ENCODE peak calls at places on chromosomes 1 and 21, in five cellular contexts. Q is mammary epithelial cell, U is lower lobe of right lung, W is mucosa of descending colon, Z is pancreas. P is an unnamed sample.
A peak's percentile ranks its signal among the peaks of the same experiment; 100 is the strongest.

GRCh38 chr1:99365545-99365944 is 101.3 kb downstream of the PLPPR4 start:
- DNase-seq in Z (no peak), U (no peak), W (no peak), Q (no peak), P (no peak)

GRCh38 chr1:162374406-162374805 is 2.2 kb downstream of the SPATA46 start:
- DNase-seq in U (no peak), Z (no peak), W (no peak), Q (no peak), P (no peak)

GRCh38 chr1:206582537-206583460 is 29.5 kb downstream of the EIF2D start:
- DNase-seq in Q (no peak), W (no peak), U (no peak), Z (no peak), P (no peak)

GRCh38 chr1:40477680-40478057 is 579 bp downstream of the ZFP69 start:
- DNase-seq in U (no peak), Q (peak; percentile 23), Z (no peak), W (peak; percentile 38), P (no peak)

GRCh38 chr1:72438270-72438669 is 155.9 kb upstream of the NEGR1 start:
- DNase-seq in Z (no peak), W (no peak), U (no peak), Q (no peak), P (no peak)

GRCh38 chr1:103467100-103467499 is 58.4 kb upstream of the RNPC3 start:
- DNase-seq in Z (no peak), W (no peak), Q (no peak), U (no peak), P (no peak)

GRCh38 chr1:174116042-174116441 is 43.3 kb upstream of the RABGAP1L start:
- DNase-seq in Q (peak; percentile 80), U (no peak), W (no peak), Z (no peak), P (no peak)

GRCh38 chr1:210233216-210233494 is 559 bp downstream of the SERTAD4 start:
- DNase-seq in W (peak; percentile 63), U (no peak), Q (no peak), Z (peak; percentile 6), P (no peak)

GRCh38 chr1:37701051-37701450 is 8.7 kb downstream of the CDCA8 start:
- DNase-seq in W (no peak), Z (no peak), Q (no peak), U (no peak), P (no peak)

GRCh38 chr1:164999135-164999534 is 357.4 kb downstream of the LMX1A start:
- DNase-seq in Q (peak; percentile 6), U (no peak), Z (no peak), W (no peak), P (no peak)

GRCh38 chr1:36511804-36512798 is 29.4 kb upstream of the CSF3R start:
- DNase-seq in Z (no peak), W (no peak), U (no peak), Q (peak; percentile 96), P (no peak)

GRCh38 chr1:116686723-116687368 is 19.3 kb upstream of the IGSF3 start:
- DNase-seq in U (no peak), Q (no peak), W (no peak), Z (no peak), P (no peak)

GRCh38 chr1:230867903-230868735 is at the start of gene C1orf198:
- DNase-seq in W (peak; percentile 89), U (peak; percentile 79), Q (peak; percentile 49), Z (peak; percentile 74), P (peak; percentile 63)

GRCh38 chr1:79517425-79518219 is 511.1 kb upstream of the ADGRL4 start:
- DNase-seq in W (no peak), U (no peak), Z (no peak), Q (no peak), P (no peak)

GRCh38 chr21:36477559-36477958 is 2.4 kb downstream of the CLDN14 start:
- DNase-seq in U (no peak), Q (no peak), W (no peak), Z (no peak), P (no peak)

GRCh38 chr21:16124397-16125130 is 394.8 kb downstream of the USP25 start:
- DNase-seq in U (no peak), Q (peak; percentile 73), Z (no peak), W (no peak), P (no peak)

GRCh38 chr1:234589854-234590620 is 19.9 kb downstream of the IRF2BP2 start:
- DNase-seq in W (no peak), Q (peak; percentile 78), U (no peak), Z (no peak), P (no peak)

GRCh38 chr1:113868387-113869083 is 3.0 kb downstream of the PTPN22 start:
- DNase-seq in Z (no peak), Q (peak; percentile 75), U (no peak), W (no peak), P (no peak)

DNA sequence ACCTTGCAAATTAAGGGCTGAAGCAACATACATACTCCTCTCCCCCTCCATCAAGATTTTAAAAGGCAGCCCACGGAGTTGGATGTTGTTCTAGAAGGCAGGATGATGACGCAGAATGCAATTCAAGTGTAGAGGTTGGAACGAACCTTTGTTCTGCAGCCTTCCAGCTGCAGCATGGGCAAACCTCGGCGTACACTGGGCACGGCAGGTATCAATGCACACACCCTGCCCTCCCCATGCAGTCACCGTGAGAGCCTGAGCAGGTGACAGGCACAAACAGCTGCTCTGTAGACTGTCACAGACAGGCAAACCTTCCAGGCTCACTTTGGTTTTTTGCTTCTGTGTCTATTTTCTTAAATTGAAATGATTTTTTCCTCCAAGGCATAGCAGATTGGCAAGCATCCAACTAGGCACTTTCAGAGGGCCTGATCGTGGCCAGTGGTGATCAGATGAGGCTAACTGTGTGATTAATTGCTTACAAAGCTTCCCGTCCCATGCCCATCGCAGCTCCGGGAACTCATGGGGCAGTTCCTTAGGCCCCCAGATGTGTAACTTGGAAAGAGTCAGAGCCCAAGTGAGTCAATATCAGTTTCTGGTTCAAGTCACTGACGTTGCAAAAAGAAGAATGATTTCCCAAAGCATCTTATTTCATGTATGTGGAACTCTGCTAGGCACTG is 82.3 kb downstream of the ITPKB start:
- DNase-seq in Q (peak; percentile 90), U (no peak), W (peak; percentile 66), Z (peak; percentile 90), P (no peak)
- H3K4me1 ChIP-seq in Q (peaks cover 38% of the 10 kb centered on the region), U (peaks cover 88% of the 10 kb centered on the region), W (peaks cover 39% of the 10 kb centered on the region), Z (peaks cover 38% of the 10 kb centered on the region), P (no peaks in the 10 kb centered on the region)

GRCh38 chr1:46300673-46301405 is 2.6 kb downstream of the LRRC41 start:
- DNase-seq in Q (peak; percentile 26), U (no peak), W (no peak), Z (no peak), P (no peak)

GRCh38 chr1:46303038-46303871 is at the start of the genes LRRC41 and UQCRH:
- DNase-seq in U (peak; percentile 96), W (peak; percentile 96), Q (peak; percentile 93), Z (peak; percentile 93), P (peak; percentile 88)

GRCh38 chr1:46301406-46302090 is 1.9 kb downstream of the LRRC41 start:
- DNase-seq in Q (peak; percentile 48), Z (no peak), U (peak; percentile 67), W (no peak), P (no peak)

GRCh38 chr1:46303872-46304326 is 401 bp downstream of the UQCRH start:
- DNase-seq in Z (no peak), Q (no peak), W (no peak), U (no peak), P (no peak)

DNA sequence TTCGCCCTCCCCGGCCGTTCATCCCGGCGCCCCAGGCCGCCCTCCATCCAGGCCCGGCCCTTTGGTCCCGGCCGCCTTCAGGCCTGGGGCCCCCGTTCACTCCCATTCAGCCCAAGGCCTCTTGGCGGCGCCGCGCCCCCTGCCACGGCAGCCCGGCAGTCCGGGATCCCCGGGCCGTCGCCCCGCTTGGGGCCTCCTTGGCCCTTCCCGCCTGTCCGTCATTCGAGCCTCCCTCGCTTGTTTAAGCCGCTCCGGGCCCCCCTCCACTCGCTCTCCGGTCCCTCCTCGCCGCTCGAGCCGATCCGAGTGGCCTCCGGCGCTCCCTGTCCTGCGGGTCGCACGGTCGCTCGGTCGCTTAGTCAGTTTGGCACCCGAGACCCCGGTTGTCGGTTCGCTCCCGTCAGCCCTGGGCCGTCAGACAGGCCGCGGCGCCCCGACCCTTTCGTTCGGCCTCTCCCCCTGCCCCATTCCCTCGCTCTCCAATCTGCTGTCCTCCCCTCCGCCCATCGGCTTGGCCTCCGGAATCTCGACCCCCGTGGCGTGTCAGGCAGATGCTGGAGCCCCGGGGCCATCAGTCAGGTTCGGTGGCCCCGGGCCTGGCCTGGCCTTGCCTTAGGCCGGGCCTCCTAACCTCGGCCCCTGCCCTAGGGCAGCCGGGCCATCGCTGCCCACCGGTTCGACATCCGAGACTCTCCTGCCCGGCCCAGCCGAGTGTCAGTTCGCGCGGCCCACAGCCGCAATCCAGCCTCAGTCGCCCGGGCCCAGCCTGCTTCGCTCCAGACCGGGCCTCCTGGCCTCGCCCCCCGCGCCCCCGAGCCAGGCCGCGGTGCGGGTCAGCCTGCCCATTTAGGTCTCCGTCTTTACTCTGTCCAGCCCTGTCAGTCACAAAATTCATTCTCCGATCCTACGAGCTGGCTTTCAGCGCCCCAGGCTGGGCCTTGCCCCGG is 1.1 kb downstream of the LRRC41 start:
- DNase-seq in Q (peak; percentile 31), W (peak; percentile 76), U (peak; percentile 75), Z (peak; percentile 51), P (peak; percentile 9)
- H3K4me1 ChIP-seq in Q (peaks cover 20% of the 10 kb centered on the region), W (peaks cover 48% of the 10 kb centered on the region), U (peaks cover 47% of the 10 kb centered on the region), Z (peaks cover 25% of the 10 kb centered on the region), P (peaks cover 19% of the 10 kb centered on the region)

DNA sequence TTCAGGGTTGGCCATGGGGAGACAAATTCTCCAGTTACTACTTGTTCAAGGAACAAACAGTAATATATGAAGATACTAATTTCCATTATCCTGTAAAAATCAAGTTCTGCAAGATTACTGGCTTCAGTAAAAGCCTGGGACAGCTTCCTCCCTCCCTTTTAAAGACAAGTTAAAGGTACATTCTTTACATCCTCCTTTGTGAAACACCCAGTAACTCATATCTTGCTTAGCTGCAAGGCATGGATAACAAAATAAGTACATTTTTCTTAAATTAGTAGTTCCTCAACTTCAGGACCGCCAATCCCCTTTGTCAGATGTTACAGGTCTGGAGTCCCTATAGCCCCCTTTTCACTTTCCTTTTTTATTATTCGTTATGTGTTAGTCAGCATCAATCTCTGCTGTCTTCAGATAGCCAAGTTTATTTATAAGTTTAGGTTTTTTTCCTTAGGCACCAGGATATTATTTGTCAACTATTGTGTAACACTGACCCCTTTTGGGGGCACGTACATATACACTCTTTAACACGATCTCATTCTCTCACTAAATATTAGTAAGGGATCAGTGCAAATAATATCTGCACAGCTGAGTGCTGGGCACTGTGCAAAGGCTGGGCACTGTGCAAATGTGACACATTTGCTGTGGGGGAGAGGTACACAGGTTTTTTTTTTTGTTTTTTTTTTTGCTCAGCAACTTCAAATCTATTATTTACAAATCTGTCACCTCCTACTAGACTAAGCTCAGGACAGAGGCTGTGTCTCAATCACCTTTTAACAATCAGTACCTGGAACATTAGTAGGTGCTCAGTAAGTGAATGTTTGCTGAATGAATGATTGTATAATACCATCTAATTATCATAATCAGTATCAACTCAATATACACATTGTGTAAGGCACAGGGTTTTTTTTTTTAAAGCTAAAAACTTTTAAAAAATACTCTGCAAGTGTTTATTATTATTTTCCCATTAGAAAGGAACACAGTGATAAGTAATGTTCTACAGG is 9.6 kb downstream of the ERRFI1 start:
- DNase-seq in U (no peak), Q (no peak), W (no peak), Z (no peak), P (no peak)
- H3K4me1 ChIP-seq in U (peaks cover 80% of the 10 kb centered on the region), Q (peaks cover 69% of the 10 kb centered on the region), W (peaks cover 23% of the 10 kb centered on the region), Z (peaks cover 43% of the 10 kb centered on the region), P (no peaks in the 10 kb centered on the region)

GRCh38 chr1:61138305-61138704 is 55.9 kb downstream of the NFIA start:
- DNase-seq in W (no peak), U (no peak), Q (no peak), Z (no peak), P (no peak)

GRCh38 chr1:61141288-61142044 is 59.1 kb downstream of the NFIA start:
- DNase-seq in Q (peak; percentile 94), U (no peak), W (no peak), Z (no peak), P (no peak)

GRCh38 chr1:61140056-61140549 is 57.7 kb downstream of the NFIA start:
- DNase-seq in W (no peak), Q (no peak), Z (no peak), U (no peak), P (no peak)

GRCh38 chr1:61140778-61141177 is 58.4 kb downstream of the NFIA start:
- DNase-seq in Q (no peak), Z (no peak), W (no peak), U (no peak), P (no peak)

GRCh38 chr1:61139324-61140055 is 57.1 kb downstream of the NFIA start:
- DNase-seq in W (no peak), U (no peak), Z (no peak), Q (peak; percentile 90), P (no peak)
- H3K4me1 ChIP-seq in W (peaks cover 22% of the 10 kb centered on the region), U (peaks cover 51% of the 10 kb centered on the region), Z (peaks cover 9% of the 10 kb centered on the region), Q (peaks cover 42% of the 10 kb centered on the region), P (no peaks in the 10 kb centered on the region)